ENCODE peak calls at places on chromosome 2, in eight cellular contexts. S is upper lobe of left lung, R is stomach, P is GM12878, M is HepG2, A is esophagus muscularis mucosa, G is K562, Y is SK-N-SH. C is an unnamed sample. For H3K4me1, the result is how much of the 10 kb centered on the place peaks cover.

GRCh38 chr2:52810460-52810859 is 957.1 kb upstream of the CHAC2 start:
- DNase-seq in Y (peak), M (no peak), G (no peak), P (no peak), A (no peak), S (no peak), R (no peak), C (no peak)

GRCh38 chr2:210421916-210422315 is 54.6 kb downstream of the LANCL1 start:
- DNase-seq in P (no peak), A (no peak), M (peak), Y (no peak), S (no peak), R (no peak), G (no peak), C (no peak)

GRCh38 chr2:21195326-21195725 is 71.6 kb downstream of the TDRD15 start:
- DNase-seq in G (no peak), A (no peak), M (no peak), P (no peak), Y (no peak), S (no peak), R (no peak), C (no peak)

GRCh38 chr2:190862591-190862991 is 18.0 kb upstream of the GLS start:
- DNase-seq in G (no peak), R (no peak), P (no peak), A (no peak), S (no peak), M (no peak), Y (no peak), C (no peak)

GRCh38 chr2:96687266-96687665 is 44.7 kb downstream of the FER1L5 start:
- DNase-seq in S (no peak), G (no peak), A (no peak), Y (no peak), R (no peak), M (peak), P (no peak), C (peak)

GRCh38 chr2:26144953-26145680 is 27.8 kb upstream of the GAREM2 start:
- DNase-seq in G (peak), S (peak), M (peak), Y (peak), P (peak), R (peak), A (no peak), C (no peak)

GRCh38 chr2:46351388-46352141 is 54.4 kb downstream of the EPAS1 start:
- DNase-seq in A (no peak), Y (no peak), M (no peak), S (peak), P (no peak), G (no peak), R (peak), C (no peak)

GRCh38 chr2:170221317-170222288 is 43.7 kb downstream of the MYO3B start:
- DNase-seq in M (no peak), R (no peak), G (no peak), S (no peak), P (no peak), Y (no peak), A (no peak), C (no peak)

DNA sequence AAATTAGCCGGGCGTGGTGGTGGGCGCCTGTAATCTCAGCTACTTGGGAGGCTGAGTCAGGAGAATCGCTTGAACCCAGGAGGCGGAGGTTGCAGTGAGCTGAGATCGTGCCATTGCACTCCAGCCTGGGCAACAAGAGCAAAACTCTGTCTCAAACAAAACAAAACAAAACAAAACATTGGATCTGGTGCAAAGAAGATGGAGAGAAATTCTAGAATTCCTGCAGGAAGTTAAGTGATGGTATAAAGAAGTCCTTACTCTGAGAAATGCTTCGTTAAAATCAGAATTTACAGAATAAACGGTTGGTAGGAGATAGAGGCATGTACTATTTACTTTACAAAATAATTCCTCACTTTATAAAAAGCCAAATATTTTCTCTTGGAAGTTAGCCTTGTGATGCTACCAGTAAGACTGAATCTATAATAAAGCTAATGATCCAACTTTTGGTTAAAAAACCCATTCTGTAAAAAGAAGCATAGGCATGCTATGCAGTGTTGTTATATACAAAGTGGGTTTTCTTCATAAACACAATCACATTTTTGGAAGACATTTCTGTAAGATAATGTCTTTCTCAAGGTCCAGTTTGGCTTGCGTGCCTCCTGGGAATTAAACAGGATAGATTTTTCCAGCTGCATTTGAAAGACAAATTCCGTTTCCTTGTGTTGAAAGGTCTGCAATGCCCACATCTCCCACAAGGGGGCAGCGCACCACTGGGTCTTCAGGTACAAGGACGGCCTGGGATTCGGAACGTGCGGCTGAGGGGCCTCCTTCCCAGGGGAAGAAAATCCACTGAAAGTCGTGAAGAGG is 35.6 kb upstream of the PNO1 start:
- DNase-seq in P (peak), A (peak), G (peak), R (peak), S (peak), M (peak), Y (peak), C (peak)
- TF ChIP-seq POLR2AphosphoS5 in P (no peak), A (peak), G (no peak), R (no peak), S (no peak), M (no peak), Y (no peak), C (peak)

GRCh38 chr2:218262631-218263586 is 2.1 kb downstream of the GPBAR1 start:
- DNase-seq in P (no peak), R (no peak), S (no peak), G (no peak), A (no peak), M (no peak), Y (no peak), C (peak)
- TF ChIP-seq EP300 in P (no peak), R (no peak), S (no peak), G (no peak), A (no peak), M (no peak), Y (no peak), C (no peak)

GRCh38 chr2:232291343-232291742 is 87.2 kb upstream of the ALPP start:
- DNase-seq in M (no peak), Y (no peak), P (no peak), G (no peak), A (no peak), R (no peak), S (no peak), C (no peak)
- H3K4me1 ChIP-seq in M (under half), Y (under half), P (under half), G (under half), A (under half), R (under half), S (under half), C (under half)

DNA sequence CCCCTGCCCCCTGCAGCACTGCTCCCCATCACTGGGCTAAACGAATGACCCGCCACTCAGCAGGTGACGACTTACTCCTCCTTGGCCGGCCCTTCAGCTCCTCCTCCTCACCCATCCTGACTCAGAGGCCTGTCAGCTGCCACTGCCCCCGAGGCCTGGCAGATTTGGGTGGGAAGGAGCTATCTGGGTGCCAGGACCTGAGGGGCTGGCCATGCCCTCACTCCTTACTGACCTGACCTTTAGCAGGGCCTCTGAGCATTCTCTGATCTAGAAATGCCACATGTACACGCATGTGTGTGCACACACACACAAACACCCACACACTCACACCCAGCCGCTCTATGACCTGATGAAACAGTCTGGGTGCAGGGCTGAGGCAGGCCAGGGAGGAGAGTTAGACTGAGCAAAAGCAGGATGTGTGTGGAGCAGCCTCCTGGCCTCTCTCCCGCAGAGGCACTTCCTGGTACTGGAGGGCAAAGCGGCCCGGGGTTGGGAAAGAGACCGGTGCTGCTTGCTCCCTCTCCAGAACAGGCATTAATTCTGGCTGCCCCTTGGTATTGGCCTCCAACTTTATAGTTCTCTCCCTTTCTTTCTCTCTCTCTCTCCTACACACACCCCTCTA is 68.0 kb downstream of the ZFP36L2 start:
- DNase-seq in G (no peak), S (peak), R (peak), P (no peak), M (peak), A (no peak), Y (no peak), C (peak)
- TF ChIP-seq POLR2AphosphoS5 in G (no peak), S (peak), R (no peak), P (no peak), M (no peak), A (no peak), Y (no peak), C (no peak)

DNA sequence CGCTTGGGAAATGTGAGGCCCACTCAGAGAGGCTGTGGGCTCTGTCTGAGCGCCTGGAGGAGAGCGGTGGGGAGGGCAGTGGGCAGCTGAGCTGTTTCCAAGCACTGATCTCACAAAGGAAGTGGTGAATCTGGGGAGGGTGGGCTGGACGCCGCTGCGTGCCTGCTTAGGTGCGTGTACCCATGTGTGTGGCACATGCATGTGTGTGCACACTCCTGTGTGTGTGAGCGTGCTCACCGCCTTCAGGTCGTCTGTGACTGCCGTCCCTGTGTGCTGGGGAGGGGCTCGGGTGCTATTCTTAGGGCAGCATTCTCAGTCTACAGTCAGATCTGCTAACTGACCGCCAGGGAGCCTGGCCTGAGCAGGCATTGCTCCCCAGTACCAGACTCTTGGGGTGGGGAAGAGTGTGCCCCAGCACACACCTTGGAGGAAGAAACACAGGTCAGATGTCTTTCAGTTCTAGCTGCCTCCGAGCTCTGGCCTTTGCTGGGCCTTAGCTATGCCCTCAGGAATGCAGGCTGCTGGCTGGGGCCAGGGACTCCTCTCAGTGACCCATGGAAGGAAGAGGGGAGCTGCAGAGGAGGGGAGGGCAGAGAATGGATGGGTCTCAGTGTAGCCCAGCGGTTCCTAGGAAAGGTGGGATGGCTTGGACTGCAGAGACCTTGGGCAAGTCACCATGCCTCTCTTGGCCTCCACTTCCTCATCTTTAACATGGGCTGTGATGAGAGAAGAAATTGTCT is 31.4 kb downstream of the KCNIP3 start:
- DNase-seq in R (no peak), P (no peak), Y (no peak), M (no peak), G (no peak), A (no peak), S (no peak), C (no peak)
- TF ChIP-seq EP300 in R (no peak), P (no peak), Y (no peak), M (no peak), G (no peak), A (no peak), S (no peak), C (no peak)

GRCh38 chr2:85185431-85185940 is 52.3 kb downstream of the TCF7L1 start:
- DNase-seq in M (no peak), S (no peak), P (no peak), Y (no peak), G (no peak), A (no peak), R (no peak), C (no peak)

GRCh38 chr2:85184231-85184630 is 51.0 kb downstream of the TCF7L1 start:
- DNase-seq in G (no peak), S (no peak), A (no peak), M (no peak), Y (no peak), P (no peak), R (no peak), C (no peak)

GRCh38 chr2:85183481-85183880 is 50.3 kb downstream of the TCF7L1 start:
- DNase-seq in Y (no peak), S (no peak), R (no peak), P (no peak), M (no peak), A (no peak), G (no peak), C (no peak)

GRCh38 chr2:85183078-85183477 is 49.9 kb downstream of the TCF7L1 start:
- DNase-seq in G (no peak), M (no peak), A (no peak), R (no peak), Y (no peak), P (no peak), S (no peak), C (no peak)

GRCh38 chr2:85184990-85185389 is 51.8 kb downstream of the TCF7L1 start:
- DNase-seq in R (no peak), S (no peak), G (no peak), P (no peak), A (no peak), Y (no peak), M (no peak), C (no peak)
- H3K4me1 ChIP-seq in R (under half), S (under half), G (under half), P (under half), A (under half), Y (under half), M (under half), C (under half)

DNA sequence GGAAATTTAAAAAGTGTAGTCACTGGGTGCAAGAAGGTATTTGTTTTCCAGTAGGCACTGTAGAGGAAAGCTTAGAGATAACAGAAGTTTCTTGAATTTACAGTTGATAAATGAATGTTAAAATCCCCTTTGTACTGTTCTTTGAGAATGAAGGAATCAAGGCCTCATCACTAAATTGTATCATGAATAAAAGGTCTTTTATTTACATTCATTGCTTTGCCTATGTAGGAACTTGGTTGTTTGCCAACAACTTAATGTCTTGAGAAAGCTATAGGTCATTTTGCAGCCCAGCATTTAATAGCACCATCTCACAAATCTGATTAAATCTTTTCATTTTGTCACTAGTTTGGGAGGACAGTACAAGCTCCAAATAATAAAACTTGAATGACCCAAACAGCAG is 213.9 kb upstream of the ITGA4 start:
- DNase-seq in P (no peak), S (no peak), R (no peak), G (no peak), Y (no peak), A (no peak), M (no peak), C (no peak)
- TF ChIP-seq POLR2AphosphoS5 in P (no peak), S (no peak), R (no peak), G (no peak), Y (no peak), A (no peak), M (no peak), C (no peak)

DNA sequence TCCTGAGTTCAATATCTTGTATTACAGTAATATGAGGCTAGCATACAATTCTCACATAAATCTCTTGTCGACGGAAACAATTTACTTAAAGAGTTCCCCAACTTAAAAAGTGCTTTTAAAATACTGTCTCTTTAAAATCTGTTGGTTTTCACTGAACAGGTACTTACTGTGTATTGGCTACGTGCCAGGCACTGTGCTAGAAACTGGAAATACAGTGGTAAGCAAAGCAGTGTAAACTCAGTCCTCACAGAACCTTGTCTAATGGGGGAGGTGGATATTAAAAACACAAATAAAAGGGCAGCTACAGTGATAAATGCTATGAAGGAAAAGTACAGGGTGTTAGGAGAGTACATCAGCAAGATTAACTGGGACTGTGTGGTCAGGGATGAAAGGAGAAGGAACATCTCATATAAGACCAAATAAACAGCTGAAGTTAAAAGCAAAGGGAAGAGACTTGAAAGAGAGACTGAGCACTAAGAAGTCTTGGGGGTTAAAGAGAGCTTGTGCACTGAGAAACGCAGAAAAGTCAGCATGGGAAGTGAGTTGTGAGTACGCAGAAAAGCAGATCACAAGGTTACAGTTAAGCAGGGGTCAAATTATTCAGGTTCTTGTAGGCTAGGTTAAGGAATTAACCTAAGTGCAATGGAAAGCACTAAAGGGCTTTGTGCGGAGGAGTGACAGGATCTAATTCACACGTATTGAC is 52.5 kb downstream of the USP40 start:
- DNase-seq in A (no peak), M (no peak), Y (no peak), S (peak), R (peak), G (no peak), P (no peak), C (no peak)
- TF ChIP-seq EP300 in A (no peak), M (no peak), Y (no peak), S (no peak), R (no peak), G (no peak), P (no peak), C (no peak)

GRCh38 chr2:27960237-27960912 is 69.8 kb downstream of the BABAM2 start:
- DNase-seq in P (no peak), Y (no peak), M (no peak), S (no peak), A (no peak), G (no peak), R (no peak), C (no peak)

GRCh38 chr2:27961997-27962396 is 71.5 kb downstream of the BABAM2 start:
- DNase-seq in Y (no peak), M (no peak), G (no peak), P (no peak), R (no peak), A (no peak), S (no peak), C (no peak)

GRCh38 chr2:27956895-27957294 is 66.4 kb downstream of the BABAM2 start:
- DNase-seq in R (no peak), S (no peak), Y (no peak), G (no peak), A (no peak), P (no peak), M (no peak), C (no peak)

GRCh38 chr2:27958711-27959378 is 68.3 kb downstream of the BABAM2 start:
- DNase-seq in G (no peak), P (no peak), Y (no peak), S (no peak), R (no peak), M (no peak), A (no peak), C (no peak)

GRCh38 chr2:27959496-27959895 is 69.0 kb downstream of the BABAM2 start:
- DNase-seq in P (no peak), G (no peak), Y (no peak), S (peak), A (no peak), M (peak), R (no peak), C (peak)
- H3K4me1 ChIP-seq in P (under half), G (under half), Y (under half), S (under half), A (under half), M (under half), R (under half), C (under half)